ENCODE peak calls at places on chromosomes 6 and 20, in seven cellular contexts. W is mucosa of descending colon, X is epithelial cell of esophagus, C is cardiac fibroblast, Y is heart right ventricle, D is thyroid gland, B is hepatocyte. M is an unnamed sample.
A peak's percentile ranks its signal among the peaks of the same experiment; 100 is the strongest.

GRCh38 chr6:75458895-75459294 is 34.7 kb downstream of the FILIP1 start:
- DNase-seq in B (peak; percentile 16), W (no peak), X (peak; percentile 76), D (no peak), C (peak; percentile 86), Y (no peak), M (no peak)

GRCh38 chr6:111737065-111737521 is 131.4 kb upstream of the TRAF3IP2 start:
- DNase-seq in D (no peak), X (peak; percentile 42), C (no peak), Y (no peak), B (no peak), W (no peak), M (no peak)

GRCh38 chr20:37990571-37991151 is 42.6 kb downstream of the TTI1 start:
- DNase-seq in Y (peak; percentile 64), W (peak; percentile 75), C (peak; percentile 65), X (peak; percentile 92), D (no peak), B (peak; percentile 27), M (peak; percentile 84)

GRCh38 chr6:32967151-32968091 is 973 bp upstream of the BRD2 start:
- DNase-seq in D (no peak), Y (peak; percentile 47), X (peak; percentile 56), W (no peak), B (peak; percentile 56), C (peak; percentile 55), M (no peak)

GRCh38 chr6:110761371-110761770 is 53.9 kb downstream of the CDK19 start:
- DNase-seq in C (peak; percentile 24), Y (no peak), D (no peak), W (no peak), B (no peak), X (no peak), M (no peak)

GRCh38 chr6:87287251-87287650 is 35.1 kb upstream of the SMIM8 start:
- DNase-seq in D (no peak), Y (no peak), X (peak; percentile 73), B (no peak), C (no peak), W (no peak), M (no peak)

GRCh38 chr6:83311231-83311630 is 118.1 kb downstream of the RWDD2A start:
- DNase-seq in Y (no peak), X (peak; percentile 6), C (peak; percentile 16), D (no peak), W (no peak), B (no peak), M (no peak)

GRCh38 chr6:89985744-89986493 is 91.7 kb downstream of the GJA10 start:
- DNase-seq in X (no peak), B (peak; percentile 37), C (peak; percentile 69), D (no peak), W (no peak), Y (peak; percentile 19), M (no peak)

GRCh38 chr6:73452107-73452461 is at the start of gene CGAS:
- DNase-seq in X (peak; percentile 41), W (peak; percentile 91), D (peak; percentile 62), C (peak; percentile 69), B (peak; percentile 37), Y (peak; percentile 78), M (peak; percentile 64)

GRCh38 chr6:166029506-166029905 is 138.1 kb downstream of the TBXT start:
- DNase-seq in B (no peak), D (no peak), C (no peak), W (no peak), Y (no peak), X (no peak), M (no peak)

GRCh38 chr6:111667921-111668320 is 62.2 kb upstream of the TRAF3IP2 start:
- DNase-seq in W (no peak), B (peak; percentile 46), C (no peak), Y (no peak), D (no peak), X (no peak), M (no peak)

GRCh38 chr6:92840246-92840930 is 579.0 kb downstream of the EPHA7 start:
- DNase-seq in X (no peak), C (no peak), Y (no peak), B (no peak), D (no peak), W (no peak), M (no peak)

GRCh38 chr6:134480593-134480992 is 162.7 kb upstream of the SGK1 start:
- DNase-seq in C (peak; percentile 58), W (no peak), D (no peak), B (no peak), Y (no peak), X (peak; percentile 50), M (no peak)

DNA sequence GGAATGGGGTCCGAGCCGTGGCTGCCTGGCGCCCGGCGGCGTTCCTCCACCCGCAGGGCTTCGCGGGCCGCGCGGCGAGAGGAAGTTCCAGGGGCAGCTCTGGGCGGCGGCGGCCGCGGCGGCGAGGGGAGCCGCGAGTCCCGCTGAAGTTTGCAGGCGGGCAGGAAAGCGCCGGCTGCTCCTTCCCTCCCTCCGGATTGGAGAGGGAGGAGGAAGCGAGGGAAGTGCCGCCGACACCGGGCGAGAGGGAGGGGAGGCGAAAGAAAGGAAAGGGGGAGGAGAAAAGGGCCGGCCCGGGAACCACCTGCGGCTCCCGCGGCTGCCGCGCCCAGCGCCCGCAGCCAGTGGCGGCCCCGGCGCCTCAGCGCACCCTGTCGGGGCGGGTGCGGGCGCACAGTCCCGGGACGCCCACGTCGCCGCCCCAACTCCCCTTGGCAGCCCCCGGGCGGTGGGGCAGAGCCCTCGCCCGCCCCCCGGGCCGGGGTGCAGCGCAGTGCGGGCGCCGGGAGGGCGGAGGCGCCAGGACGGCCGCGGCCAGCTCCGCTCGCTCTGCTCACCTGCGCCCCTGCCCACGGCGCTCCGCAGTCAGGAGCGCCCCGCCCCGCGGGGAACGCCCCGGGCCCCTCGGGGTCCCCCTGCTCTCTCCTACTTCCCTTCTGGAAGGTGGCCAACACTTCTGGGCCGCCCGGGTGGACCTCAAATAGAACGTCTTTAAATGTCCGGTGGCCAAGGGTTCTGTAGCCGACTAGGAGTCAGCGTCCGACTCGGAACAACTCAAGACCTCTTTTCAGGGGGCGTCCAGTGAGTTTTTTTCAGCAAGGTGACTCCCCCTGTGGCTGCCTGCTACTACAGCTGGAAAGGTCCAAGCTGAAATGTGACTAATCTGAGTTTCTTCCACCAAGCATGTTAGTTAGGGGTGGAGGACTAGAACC is 80.3 kb upstream of the CCDC28A start:
- DNase-seq in Y (peak; percentile 47), X (peak; percentile 93), B (peak; percentile 84), W (peak; percentile 86), C (peak; percentile 70), D (peak; percentile 77), M (no peak)
- TF ChIP-seq CTCF in Y (no peak), X (peak; percentile 13), B (no peak), W (no peak), C (peak; percentile 22), D (peak; percentile 25), M (no peak)

GRCh38 chr6:7725849-7726415 is at the start of gene BMP6:
- DNase-seq in C (peak; percentile 92), X (peak; percentile 94), Y (peak; percentile 85), D (peak; percentile 89), B (peak; percentile 93), W (peak; percentile 90), M (peak; percentile 34)

GRCh38 chr6:7726416-7727149 is 684 bp downstream of the BMP6 start:
- DNase-seq in Y (no peak), X (peak; percentile 23), B (peak; percentile 14), C (peak; percentile 12), D (peak; percentile 24), W (no peak), M (no peak)

GRCh38 chr6:7727150-7727950 is 1.5 kb downstream of the BMP6 start:
- DNase-seq in Y (no peak), D (no peak), B (peak; percentile 33), C (peak; percentile 34), W (no peak), X (peak; percentile 16), M (no peak)

GRCh38 chr6:7723554-7723953 is 2.3 kb upstream of the BMP6 start:
- DNase-seq in B (no peak), Y (no peak), D (no peak), C (no peak), X (no peak), W (no peak), M (no peak)

DNA sequence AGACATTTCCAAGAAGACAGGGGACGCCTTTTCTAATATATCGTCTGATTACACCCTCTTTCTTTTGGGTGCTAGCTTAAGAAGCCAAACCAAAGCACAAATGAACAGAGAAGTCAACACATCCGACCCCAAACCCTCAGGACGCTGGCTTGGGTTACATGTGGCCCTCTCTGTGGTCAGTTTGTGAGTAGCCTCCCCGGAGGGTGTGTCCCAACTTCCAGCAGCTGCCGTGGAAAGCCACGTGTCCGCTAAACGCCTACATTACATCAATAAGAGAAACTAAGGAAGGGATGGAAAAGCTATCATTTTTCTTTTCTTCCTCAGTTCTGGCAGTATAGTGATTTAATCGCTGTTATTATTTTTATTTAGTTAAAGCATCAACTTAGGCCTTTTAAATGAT is 487 bp upstream of the BMP6 start:
- DNase-seq in C (no peak), X (no peak), W (no peak), B (no peak), D (no peak), Y (no peak), M (no peak)
- H3K4me3 ChIP-seq in C (peak overlapping the region; percentile 76), X (peak overlapping the region; percentile 3), W (no peak overlapping the region), B (no peak overlapping the region), D (no peak overlapping the region), Y (peak overlapping the region; percentile 57), M (peak overlapping the region; percentile 66)

GRCh38 chr6:17817763-17818162 is 111.0 kb upstream of the NUP153 start:
- DNase-seq in W (no peak), Y (no peak), B (no peak), C (no peak), X (no peak), D (no peak), M (no peak)

GRCh38 chr6:17820055-17820454 is 113.3 kb upstream of the NUP153 start:
- DNase-seq in C (no peak), X (peak; percentile 1), Y (no peak), D (no peak), B (no peak), W (no peak), M (no peak)

GRCh38 chr6:17812311-17812710 is 105.6 kb upstream of the NUP153 start:
- DNase-seq in C (no peak), D (no peak), X (no peak), B (no peak), W (no peak), Y (no peak), M (no peak)

GRCh38 chr6:17813561-17813960 is 106.8 kb upstream of the NUP153 start:
- DNase-seq in X (no peak), C (no peak), Y (no peak), D (no peak), W (no peak), B (no peak), M (no peak)

DNA sequence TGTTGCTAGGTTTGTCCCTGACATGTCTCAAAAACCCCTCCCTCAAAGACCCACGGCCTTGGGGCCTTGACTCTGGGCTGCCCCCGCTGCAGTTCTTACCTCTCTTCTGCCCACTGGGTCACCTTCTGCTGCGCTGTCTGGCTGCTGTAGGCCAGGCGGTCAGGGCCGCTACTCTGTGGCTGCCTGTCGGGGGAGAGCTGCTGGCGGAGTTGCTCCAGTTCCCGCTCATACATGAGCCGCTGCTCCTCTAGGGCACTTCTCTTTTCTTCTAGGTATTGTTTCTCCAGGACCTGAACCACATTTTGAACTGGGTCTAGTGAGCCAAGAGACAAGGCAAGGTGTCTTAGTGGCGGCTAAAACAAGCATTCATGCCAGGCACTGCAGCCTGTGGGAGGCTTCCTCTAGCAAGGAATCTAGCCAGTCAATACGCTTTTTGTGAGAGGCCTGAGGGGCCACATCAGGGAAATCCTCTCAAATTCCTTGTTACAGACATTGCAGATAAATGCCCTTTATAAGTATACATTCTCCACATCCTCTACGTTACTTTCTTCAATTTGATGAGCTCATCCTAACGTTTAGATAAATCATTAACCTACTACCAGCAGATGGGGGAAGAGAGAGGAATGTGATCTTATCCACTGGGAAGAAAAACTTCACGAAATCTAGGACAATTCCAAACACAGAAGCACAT is 110.3 kb upstream of the NUP153 start:
- DNase-seq in Y (no peak), W (no peak), X (no peak), C (peak; percentile 45), B (peak; percentile 22), D (no peak), M (no peak)
- TF ChIP-seq CTCF in Y (no peak), W (no peak), X (no peak), C (no peak), B (peak; percentile 19), D (no peak), M (no peak)

GRCh38 chr20:53900380-53900999 is 169.9 kb downstream of the BCAS1 start:
- DNase-seq in X (peak; percentile 95), Y (no peak), D (no peak), B (no peak), C (peak; percentile 78), W (no peak), M (no peak)
- H3K4me3 ChIP-seq in X (no peak overlapping the region), Y (no peak overlapping the region), D (no peak overlapping the region), B (no peak overlapping the region), C (no peak overlapping the region), W (no peak overlapping the region), M (no peak overlapping the region)